ENCODE peak calls at places on chromosome X, in nine cellular contexts. Y is GM12864; A is activated CD8-positive, alpha-beta memory T cell treated with anti-CD3 and anti-CD28 coated beads, Interleukin-2, amount 50 U/mL, for 48 hours; X is CD4-positive, alpha-beta memory T cell; H is RCC 7860; J is nephron progenitor cell; P is posterior cingulate gyrus; U is cardiac fibroblast; E is fibroblast of lung. V is an unnamed sample.

GRCh38 chrX:78540171-78540570 is 119.0 kb downstream of the RTL3 start:
- DNase-seq in H (no peak), Y (no peak), E (no peak), J (no peak), A (no peak), P (no peak), U (peak), X (no peak), V (no peak)

GRCh38 chrX:80334583-80334982 is 85.7 kb upstream of the TENT5D start:
- DNase-seq in P (no peak), U (no peak), E (no peak), J (no peak), H (no peak), Y (no peak), X (no peak), A (no peak), V (no peak)

GRCh38 chrX:15322472-15322871 is 7.0 kb upstream of the ASB11 start:
- DNase-seq in X (no peak), H (no peak), A (no peak), U (no peak), E (no peak), P (no peak), Y (no peak), J (no peak), V (no peak)

GRCh38 chrX:53379008-53379710 is 43.3 kb downstream of the SMC1A start:
- DNase-seq in X (no peak), J (no peak), A (no peak), P (no peak), Y (no peak), E (no peak), H (no peak), U (no peak), V (no peak)

GRCh38 chrX:102765794-102766193 is 45.3 kb downstream of the GPRASP3 start:
- DNase-seq in U (peak), J (no peak), Y (no peak), H (no peak), A (no peak), X (no peak), P (peak), E (peak), V (no peak)

GRCh38 chrX:84907324-84907946 is 96.2 kb upstream of the APOOL start:
- DNase-seq in P (no peak), U (peak), Y (no peak), J (no peak), E (peak), X (no peak), A (no peak), H (no peak), V (no peak)

GRCh38 chrX:20181563-20182329 is 40.1 kb upstream of the EIF1AX start:
- DNase-seq in E (no peak), U (no peak), Y (no peak), H (no peak), P (no peak), A (no peak), X (no peak), J (no peak), V (no peak)

GRCh38 chrX:17680732-17681413 is 56.4 kb upstream of the SCML1 start:
- DNase-seq in E (no peak), X (no peak), Y (no peak), U (peak), A (no peak), P (no peak), J (no peak), H (no peak), V (no peak)

GRCh38 chrX:41082783-41083182 is 2.5 kb upstream of the USP9X start:
- DNase-seq in P (no peak), E (no peak), Y (no peak), A (no peak), U (no peak), X (no peak), H (no peak), J (no peak), V (no peak)

GRCh38 chrX:120200851-120201250 is 42.4 kb downstream of the RHOXF2 start:
- DNase-seq in A (no peak), J (no peak), U (no peak), X (no peak), Y (no peak), E (no peak), H (no peak), P (no peak), V (no peak)

GRCh38 chrX:104310084-104310483 is 55.4 kb upstream of the ESX1 start:
- DNase-seq in Y (no peak), J (no peak), X (no peak), U (peak), E (peak), A (no peak), P (peak), H (peak), V (peak)

GRCh38 chrX:105314468-105314867 is 94.0 kb upstream of the TEX13A start:
- DNase-seq in P (no peak), X (no peak), Y (no peak), H (no peak), E (peak), J (no peak), A (no peak), U (peak), V (no peak)

GRCh38 chrX:54479471-54480122 is 16.4 kb downstream of the FGD1 start:
- DNase-seq in J (peak), A (no peak), H (no peak), Y (no peak), X (no peak), E (no peak), P (no peak), U (no peak), V (no peak)

GRCh38 chrX:109472939-109473713 is 8.8 kb downstream of the GUCY2F start:
- DNase-seq in Y (no peak), H (no peak), A (peak), X (no peak), P (no peak), U (peak), E (peak), J (peak), V (no peak)

GRCh38 chrX:3346436-3347329 is at the start of gene MXRA5:
- DNase-seq in A (no peak), P (no peak), E (peak), Y (no peak), J (peak), X (no peak), H (no peak), U (peak), V (no peak)

V was measured in anterior cingulate cortex.